ENCODE peak calls at places on chromosome 1, in six cellular contexts. R is astrocyte, V is breast epithelium, D is T-cell, W is nucleus accumbens, I is AG04449. N is an unnamed sample.

GRCh38 chr1:246987083-246987690 is 20.7 kb downstream of the ZNF695 start:
- DNase-seq in R (no peak), V (no peak), D (no peak), W (no peak), I (no peak), N (no peak)

GRCh38 chr1:33893147-33893830 is 29.4 kb downstream of the HMGB4 start:
- DNase-seq in R (peak), V (no peak), D (no peak), W (peak), I (peak), N (peak)

GRCh38 chr1:160376525-160377131 is 9.8 kb downstream of the NHLH1 start:
- DNase-seq in R (peak), V (no peak), D (no peak), W (peak), I (no peak), N (peak)

GRCh38 chr1:77063118-77063517 is 156.1 kb downstream of the PIGK start:
- DNase-seq in R (no peak), V (no peak), D (no peak), W (no peak), I (no peak), N (no peak)

GRCh38 chr1:18928406-18928805 is 26.1 kb upstream of the ALDH4A1 start:
- DNase-seq in R (no peak), V (no peak), D (no peak), W (no peak), I (no peak), N (no peak)

GRCh38 chr1:235073968-235074334 is 54.7 kb downstream of the TOMM20 start:
- DNase-seq in R (no peak), V (peak), D (no peak), W (no peak), I (no peak), N (no peak)

GRCh38 chr1:30744060-30744756 is 13.4 kb downstream of the LAPTM5 start:
- DNase-seq in R (no peak), V (no peak), D (no peak), W (no peak), I (no peak), N (peak)

GRCh38 chr1:180184041-180184440 is 29.4 kb downstream of the QSOX1 start:
- DNase-seq in R (no peak), V (no peak), D (no peak), W (no peak), I (no peak), N (no peak)

GRCh38 chr1:97186381-97186780 is 464.8 kb downstream of the PTBP2 start:
- DNase-seq in R (no peak), V (no peak), D (no peak), W (no peak), I (no peak), N (no peak)

N was measured in IMR-90.